ENCODE peak calls at places on chromosomes 13 and 19, in seven cellular contexts. One of them, this sample, is unnamed.
A peak's percentile ranks its signal among the peaks of the same experiment; 100 is the strongest.

GRCh38 chr13:27508802-27509201 is 58.4 kb upstream of the MTIF3 start:
- DNase-seq in endothelial cell: no peak
- DNase-seq in left cardiac atrium: no peak
- DNase-seq in activated CD4-positive, alpha-beta T cell treated with anti-CD3 and anti-CD28 coated beads for 24 hours: no peak
- DNase-seq in pulmonary artery endothelial cell: no peak
- DNase-seq in IMR-90: no peak
- DNase-seq in activated T-cell treated with anti-CD3 and anti-CD28 coated beads, Interleukin-2, amount 50 U/mL, for 48 hours: no peak
- DNase-seq in this sample: no peak

GRCh38 chr19:8517551-8518442 is 3.8 kb upstream of the ZNF414 start:
- DNase-seq in endothelial cell: no peak
- DNase-seq in left cardiac atrium: no peak
- DNase-seq in activated CD4-positive, alpha-beta T cell treated with anti-CD3 and anti-CD28 coated beads for 24 hours: no peak
- DNase-seq in pulmonary artery endothelial cell: no peak
- DNase-seq in IMR-90: no peak
- DNase-seq in activated T-cell treated with anti-CD3 and anti-CD28 coated beads, Interleukin-2, amount 50 U/mL, for 48 hours: peak; percentile 50
- DNase-seq in this sample: no peak

GRCh38 chr13:77384999-77385398 is 58.1 kb upstream of the MYCBP2 start:
- DNase-seq in endothelial cell: no peak
- DNase-seq in left cardiac atrium: no peak
- DNase-seq in activated CD4-positive, alpha-beta T cell treated with anti-CD3 and anti-CD28 coated beads for 24 hours: no peak
- DNase-seq in pulmonary artery endothelial cell: no peak
- DNase-seq in IMR-90: no peak
- DNase-seq in activated T-cell treated with anti-CD3 and anti-CD28 coated beads, Interleukin-2, amount 50 U/mL, for 48 hours: no peak
- DNase-seq in this sample: no peak

GRCh38 chr13:59744747-59745394 is 418.9 kb downstream of the DIAPH3 start:
- DNase-seq in endothelial cell: no peak
- DNase-seq in left cardiac atrium: no peak
- DNase-seq in activated CD4-positive, alpha-beta T cell treated with anti-CD3 and anti-CD28 coated beads for 24 hours: no peak
- DNase-seq in pulmonary artery endothelial cell: no peak
- DNase-seq in IMR-90: peak; percentile 26
- DNase-seq in activated T-cell treated with anti-CD3 and anti-CD28 coated beads, Interleukin-2, amount 50 U/mL, for 48 hours: no peak
- DNase-seq in this sample: no peak

GRCh38 chr19:48194041-48194871 is 23.8 kb downstream of the ZSWIM9 start:
- DNase-seq in endothelial cell: peak; percentile 33
- DNase-seq in left cardiac atrium: no peak
- DNase-seq in activated CD4-positive, alpha-beta T cell treated with anti-CD3 and anti-CD28 coated beads for 24 hours: no peak
- DNase-seq in pulmonary artery endothelial cell: no peak
- DNase-seq in IMR-90: peak; percentile 7
- DNase-seq in activated T-cell treated with anti-CD3 and anti-CD28 coated beads, Interleukin-2, amount 50 U/mL, for 48 hours: peak; percentile 50
- DNase-seq in this sample: no peak

GRCh38 chr13:111241006-111241755 is 79.3 kb upstream of the TEX29 start:
- DNase-seq in endothelial cell: no peak
- DNase-seq in left cardiac atrium: no peak
- DNase-seq in activated CD4-positive, alpha-beta T cell treated with anti-CD3 and anti-CD28 coated beads for 24 hours: no peak
- DNase-seq in pulmonary artery endothelial cell: no peak
- DNase-seq in IMR-90: no peak
- DNase-seq in activated T-cell treated with anti-CD3 and anti-CD28 coated beads, Interleukin-2, amount 50 U/mL, for 48 hours: no peak
- DNase-seq in this sample: peak; percentile 55

GRCh38 chr19:50490991-50491472 is 14.4 kb upstream of the GARIN5A start:
- DNase-seq in endothelial cell: no peak
- DNase-seq in left cardiac atrium: no peak
- DNase-seq in activated CD4-positive, alpha-beta T cell treated with anti-CD3 and anti-CD28 coated beads for 24 hours: no peak
- DNase-seq in pulmonary artery endothelial cell: no peak
- DNase-seq in IMR-90: no peak
- DNase-seq in activated T-cell treated with anti-CD3 and anti-CD28 coated beads, Interleukin-2, amount 50 U/mL, for 48 hours: no peak
- DNase-seq in this sample: no peak

GRCh38 chr19:8731428-8732169 is 10.2 kb downstream of the OR2Z1 start:
- DNase-seq in endothelial cell: no peak
- DNase-seq in left cardiac atrium: no peak
- DNase-seq in activated CD4-positive, alpha-beta T cell treated with anti-CD3 and anti-CD28 coated beads for 24 hours: no peak
- DNase-seq in pulmonary artery endothelial cell: no peak
- DNase-seq in IMR-90: no peak
- DNase-seq in activated T-cell treated with anti-CD3 and anti-CD28 coated beads, Interleukin-2, amount 50 U/mL, for 48 hours: peak; percentile 20
- DNase-seq in this sample: no peak

GRCh38 chr19:7152568-7152967 is 83.1 kb downstream of the ZNF557 start:
- DNase-seq in endothelial cell: no peak
- DNase-seq in left cardiac atrium: no peak
- DNase-seq in activated CD4-positive, alpha-beta T cell treated with anti-CD3 and anti-CD28 coated beads for 24 hours: no peak
- DNase-seq in pulmonary artery endothelial cell: no peak
- DNase-seq in IMR-90: no peak
- DNase-seq in activated T-cell treated with anti-CD3 and anti-CD28 coated beads, Interleukin-2, amount 50 U/mL, for 48 hours: no peak
- DNase-seq in this sample: no peak

GRCh38 chr13:97225533-97225932 is 3.4 kb downstream of the MBNL2 start:
- DNase-seq in endothelial cell: no peak
- DNase-seq in left cardiac atrium: no peak
- DNase-seq in activated CD4-positive, alpha-beta T cell treated with anti-CD3 and anti-CD28 coated beads for 24 hours: no peak
- DNase-seq in pulmonary artery endothelial cell: no peak
- DNase-seq in IMR-90: no peak
- DNase-seq in activated T-cell treated with anti-CD3 and anti-CD28 coated beads, Interleukin-2, amount 50 U/mL, for 48 hours: peak; percentile 31
- DNase-seq in this sample: no peak

GRCh38 chr19:10086904-10087256 is 763 bp downstream of the SHFL start:
- DNase-seq in endothelial cell: no peak
- DNase-seq in left cardiac atrium: no peak
- DNase-seq in activated CD4-positive, alpha-beta T cell treated with anti-CD3 and anti-CD28 coated beads for 24 hours: no peak
- DNase-seq in pulmonary artery endothelial cell: no peak
- DNase-seq in IMR-90: no peak
- DNase-seq in activated T-cell treated with anti-CD3 and anti-CD28 coated beads, Interleukin-2, amount 50 U/mL, for 48 hours: peak; percentile 65
- DNase-seq in this sample: peak; percentile 23

GRCh38 chr19:17255150-17255621 is 9.4 kb downstream of the USHBP1 start:
- DNase-seq in endothelial cell: no peak
- DNase-seq in left cardiac atrium: no peak
- DNase-seq in activated CD4-positive, alpha-beta T cell treated with anti-CD3 and anti-CD28 coated beads for 24 hours: no peak
- DNase-seq in pulmonary artery endothelial cell: no peak
- DNase-seq in IMR-90: no peak
- DNase-seq in activated T-cell treated with anti-CD3 and anti-CD28 coated beads, Interleukin-2, amount 50 U/mL, for 48 hours: no peak
- DNase-seq in this sample: peak; percentile 45

GRCh38 chr13:94761407-94761806 is 49.1 kb upstream of the SOX21 start:
- DNase-seq in endothelial cell: no peak
- DNase-seq in left cardiac atrium: no peak
- DNase-seq in activated CD4-positive, alpha-beta T cell treated with anti-CD3 and anti-CD28 coated beads for 24 hours: no peak
- DNase-seq in pulmonary artery endothelial cell: no peak
- DNase-seq in IMR-90: no peak
- DNase-seq in activated T-cell treated with anti-CD3 and anti-CD28 coated beads, Interleukin-2, amount 50 U/mL, for 48 hours: no peak
- DNase-seq in this sample: no peak

GRCh38 chr13:57748096-57748495 is 116.6 kb downstream of the PCDH17 start:
- DNase-seq in endothelial cell: no peak
- DNase-seq in left cardiac atrium: no peak
- DNase-seq in activated CD4-positive, alpha-beta T cell treated with anti-CD3 and anti-CD28 coated beads for 24 hours: no peak
- DNase-seq in pulmonary artery endothelial cell: no peak
- DNase-seq in IMR-90: no peak
- DNase-seq in activated T-cell treated with anti-CD3 and anti-CD28 coated beads, Interleukin-2, amount 50 U/mL, for 48 hours: no peak
- DNase-seq in this sample: no peak

GRCh38 chr19:46766569-46767317 is 20.5 kb upstream of the STRN4 start:
- DNase-seq in endothelial cell: peak; percentile 47
- DNase-seq in left cardiac atrium: peak; percentile 35
- DNase-seq in activated CD4-positive, alpha-beta T cell treated with anti-CD3 and anti-CD28 coated beads for 24 hours: peak; percentile 53
- DNase-seq in pulmonary artery endothelial cell: no peak
- DNase-seq in IMR-90: no peak
- DNase-seq in activated T-cell treated with anti-CD3 and anti-CD28 coated beads, Interleukin-2, amount 50 U/mL, for 48 hours: peak; percentile 78
- DNase-seq in this sample: peak; percentile 27

GRCh38 chr19:2282062-2282861 is at the start of gene PEAK3:
- DNase-seq in endothelial cell: peak; percentile 73
- DNase-seq in left cardiac atrium: peak; percentile 86
- DNase-seq in activated CD4-positive, alpha-beta T cell treated with anti-CD3 and anti-CD28 coated beads for 24 hours: no peak
- DNase-seq in pulmonary artery endothelial cell: no peak
- DNase-seq in IMR-90: peak; percentile 24
- DNase-seq in activated T-cell treated with anti-CD3 and anti-CD28 coated beads, Interleukin-2, amount 50 U/mL, for 48 hours: peak; percentile 52
- DNase-seq in this sample: peak; percentile 47

GRCh38 chr19:2253106-2254051 is 2.8 kb downstream of the JSRP1 start:
- DNase-seq in endothelial cell: no peak
- DNase-seq in left cardiac atrium: no peak
- DNase-seq in activated CD4-positive, alpha-beta T cell treated with anti-CD3 and anti-CD28 coated beads for 24 hours: no peak
- DNase-seq in pulmonary artery endothelial cell: no peak
- DNase-seq in IMR-90: no peak
- DNase-seq in activated T-cell treated with anti-CD3 and anti-CD28 coated beads, Interleukin-2, amount 50 U/mL, for 48 hours: peak; percentile 70
- DNase-seq in this sample: no peak

GRCh38 chr19:46904114-46905060 is 43.6 kb downstream of the ARHGAP35 start:
- DNase-seq in endothelial cell: no peak
- DNase-seq in left cardiac atrium: peak; percentile 61
- DNase-seq in activated CD4-positive, alpha-beta T cell treated with anti-CD3 and anti-CD28 coated beads for 24 hours: no peak
- DNase-seq in pulmonary artery endothelial cell: no peak
- DNase-seq in IMR-90: peak; percentile 71
- DNase-seq in activated T-cell treated with anti-CD3 and anti-CD28 coated beads, Interleukin-2, amount 50 U/mL, for 48 hours: no peak
- DNase-seq in this sample: no peak

GRCh38 chr13:44713793-44714469 is 137.8 kb upstream of the TSC22D1 start:
- DNase-seq in endothelial cell: no peak
- DNase-seq in left cardiac atrium: no peak
- DNase-seq in activated CD4-positive, alpha-beta T cell treated with anti-CD3 and anti-CD28 coated beads for 24 hours: no peak
- DNase-seq in pulmonary artery endothelial cell: peak; percentile 77
- DNase-seq in IMR-90: peak; percentile 94
- DNase-seq in activated T-cell treated with anti-CD3 and anti-CD28 coated beads, Interleukin-2, amount 50 U/mL, for 48 hours: no peak
- DNase-seq in this sample: no peak

GRCh38 chr13:24923305-24923640 is 159.3 kb downstream of the RNF17 start:
- DNase-seq in endothelial cell: no peak
- DNase-seq in left cardiac atrium: no peak
- DNase-seq in activated CD4-positive, alpha-beta T cell treated with anti-CD3 and anti-CD28 coated beads for 24 hours: no peak
- DNase-seq in pulmonary artery endothelial cell: peak; percentile 10
- DNase-seq in IMR-90: peak; percentile 75
- DNase-seq in activated T-cell treated with anti-CD3 and anti-CD28 coated beads, Interleukin-2, amount 50 U/mL, for 48 hours: no peak
- DNase-seq in this sample: no peak

GRCh38 chr19:18895828-18896341 is at the start of gene CERS1:
- DNase-seq in endothelial cell: peak; percentile 53
- DNase-seq in left cardiac atrium: no peak
- DNase-seq in activated CD4-positive, alpha-beta T cell treated with anti-CD3 and anti-CD28 coated beads for 24 hours: no peak
- DNase-seq in pulmonary artery endothelial cell: no peak
- DNase-seq in IMR-90: no peak
- DNase-seq in activated T-cell treated with anti-CD3 and anti-CD28 coated beads, Interleukin-2, amount 50 U/mL, for 48 hours: no peak
- DNase-seq in this sample: no peak

GRCh38 chr19:15332311-15332996 is at the start of gene BRD4:
- DNase-seq in endothelial cell: peak; percentile 76
- DNase-seq in left cardiac atrium: peak; percentile 81
- DNase-seq in activated CD4-positive, alpha-beta T cell treated with anti-CD3 and anti-CD28 coated beads for 24 hours: peak; percentile 67
- DNase-seq in pulmonary artery endothelial cell: no peak
- DNase-seq in IMR-90: peak; percentile 42
- DNase-seq in activated T-cell treated with anti-CD3 and anti-CD28 coated beads, Interleukin-2, amount 50 U/mL, for 48 hours: peak; percentile 87
- DNase-seq in this sample: peak; percentile 76